ENCODE peak calls at places on chromosomes 16 and 17, in five cellular contexts. T, X, R, J and O are unnamed samples.

GRCh38 chr17:28139822-28140221 is 97.3 kb downstream of the NLK start:
- DNase-seq in T (no peak), X (no peak), R (no peak), J (no peak), O (no peak)

GRCh38 chr16:29810699-29811169 is 1.3 kb upstream of the PRRT2 start:
- DNase-seq in T (peak; percentile 51), X (no peak), R (no peak), J (no peak), O (no peak)

GRCh38 chr17:80649672-80650338 is 105.2 kb downstream of the RPTOR start:
- DNase-seq in T (peak; percentile 85), X (peak; percentile 81), R (no peak), J (peak; percentile 85), O (peak; percentile 45)

GRCh38 chr16:53893731-53894435 is 189.9 kb downstream of the FTO start:
- DNase-seq in T (no peak), X (no peak), R (no peak), J (no peak), O (no peak)

GRCh38 chr17:3551189-3551588 is 6.4 kb downstream of the TRPV3 start:
- DNase-seq in T (peak; percentile 57), X (no peak), R (no peak), J (no peak), O (no peak)

GRCh38 chr16:88504489-88505404 is 51.7 kb downstream of the ZFPM1 start:
- DNase-seq in T (no peak), X (no peak), R (no peak), J (no peak), O (no peak)

GRCh38 chr16:89476811-89477261 is 13.5 kb downstream of the ANKRD11 start:
- DNase-seq in T (no peak), X (no peak), R (peak; percentile 62), J (no peak), O (peak; percentile 67)

GRCh38 chr16:9256196-9256595 is 164.8 kb downstream of the HAPSTR1 start:
- DNase-seq in T (peak; percentile 85), X (no peak), R (no peak), J (no peak), O (peak; percentile 47)

GRCh38 chr17:79645022-79645776 is 34.3 kb upstream of the RBFOX3 start:
- DNase-seq in T (peak; percentile 24), X (peak; percentile 37), R (no peak), J (no peak), O (no peak)

GRCh38 chr17:10337976-10338375 is 34.8 kb downstream of the MYH13 start:
- DNase-seq in T (no peak), X (no peak), R (no peak), J (no peak), O (no peak)

GRCh38 chr17:13016881-13017622 is 775 bp downstream of the ELAC2 start:
- DNase-seq in T (peak; percentile 9), X (no peak), R (no peak), J (no peak), O (no peak)

GRCh38 chr17:66975614-66976378 is 11.3 kb downstream of the CACNG4 start:
- DNase-seq in T (peak; percentile 80), X (no peak), R (no peak), J (no peak), O (peak; percentile 47)

GRCh38 chr17:76732734-76733617 is 4.2 kb downstream of the SRSF2 start:
- DNase-seq in T (no peak), X (no peak), R (no peak), J (no peak), O (no peak)

GRCh38 chr17:72479113-72479512 is 358.3 kb downstream of the SOX9 start:
- DNase-seq in T (no peak), X (no peak), R (no peak), J (no peak), O (peak; percentile 27)

GRCh38 chr17:51765558-51766145 is 392.9 kb downstream of the CA10 start:
- DNase-seq in T (no peak), X (no peak), R (no peak), J (no peak), O (no peak)

GRCh38 chr17:50298018-50298417 is 23.8 kb downstream of the TMEM92 start:
- DNase-seq in T (no peak), X (no peak), R (no peak), J (no peak), O (no peak)

GRCh38 chr17:3845361-3845753 is 689 bp downstream of the NCBP3 start:
- DNase-seq in T (no peak), X (no peak), R (no peak), J (no peak), O (peak; percentile 66)

GRCh38 chr17:31695456-31696090 is 163.5 kb downstream of the COPRS start:
- DNase-seq in T (no peak), X (peak; percentile 69), R (no peak), J (no peak), O (no peak)

GRCh38 chr16:74521691-74522090 is 85.2 kb downstream of the GLG1 start:
- DNase-seq in T (no peak), X (no peak), R (no peak), J (peak; percentile 6), O (no peak)

GRCh38 chr16:87762071-87762571 is 3.7 kb downstream of the KLHDC4 start:
- DNase-seq in T (no peak), X (no peak), R (no peak), J (no peak), O (no peak)

GRCh38 chr17:74592087-74592990 is at the start of gene CD300LD:
- DNase-seq in T (no peak), X (no peak), R (no peak), J (no peak), O (no peak)

GRCh38 chr17:40317880-40318834 is 9.2 kb downstream of the RARA start:
- DNase-seq in T (peak; percentile 98), X (peak; percentile 99), R (peak; percentile 79), J (peak; percentile 96), O (peak; percentile 98)

GRCh38 chr17:29449865-29450671 is 59.9 kb downstream of the TAOK1 start:
- DNase-seq in T (no peak), X (no peak), R (no peak), J (no peak), O (no peak)

GRCh38 chr17:16178836-16179235 is 36.5 kb downstream of the NCOR1 start:
- DNase-seq in T (no peak), X (no peak), R (no peak), J (no peak), O (no peak)

DNA sequence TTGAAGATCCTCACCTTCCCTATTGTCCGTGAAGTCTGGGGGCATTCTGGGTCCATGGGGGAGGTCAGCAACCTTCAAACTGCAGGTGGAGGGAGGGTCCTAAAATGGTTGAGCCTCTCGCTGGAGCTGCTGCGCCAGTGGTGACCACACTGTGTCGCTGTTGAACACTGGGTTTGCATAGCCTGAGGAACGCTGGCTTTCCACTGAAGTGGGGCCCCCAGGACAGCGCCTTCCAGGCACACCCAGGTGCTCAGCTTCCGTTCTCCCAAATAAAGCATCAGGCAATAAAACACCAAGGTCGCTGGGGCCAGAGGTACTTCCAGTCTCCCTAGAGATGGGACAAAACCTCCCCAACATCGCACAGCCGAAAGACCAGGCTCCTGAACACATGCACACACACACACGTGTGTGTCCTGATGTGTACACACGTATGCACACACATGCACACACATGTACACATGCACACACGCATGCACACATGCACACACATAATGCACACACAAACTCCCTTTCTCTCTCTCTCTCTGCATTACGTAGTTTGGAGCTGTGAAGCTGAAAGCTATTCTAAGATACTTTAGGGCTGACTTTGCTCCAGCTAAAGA is 120.6 kb downstream of the IRF8 start:
- DNase-seq in T (peak; percentile 66), X (no peak), R (no peak), J (no peak), O (no peak)
- TF ChIP-seq CTCF in T (peak; percentile 78), X (no peak), R (peak; percentile 30), J (no peak), O (no peak)

DNA sequence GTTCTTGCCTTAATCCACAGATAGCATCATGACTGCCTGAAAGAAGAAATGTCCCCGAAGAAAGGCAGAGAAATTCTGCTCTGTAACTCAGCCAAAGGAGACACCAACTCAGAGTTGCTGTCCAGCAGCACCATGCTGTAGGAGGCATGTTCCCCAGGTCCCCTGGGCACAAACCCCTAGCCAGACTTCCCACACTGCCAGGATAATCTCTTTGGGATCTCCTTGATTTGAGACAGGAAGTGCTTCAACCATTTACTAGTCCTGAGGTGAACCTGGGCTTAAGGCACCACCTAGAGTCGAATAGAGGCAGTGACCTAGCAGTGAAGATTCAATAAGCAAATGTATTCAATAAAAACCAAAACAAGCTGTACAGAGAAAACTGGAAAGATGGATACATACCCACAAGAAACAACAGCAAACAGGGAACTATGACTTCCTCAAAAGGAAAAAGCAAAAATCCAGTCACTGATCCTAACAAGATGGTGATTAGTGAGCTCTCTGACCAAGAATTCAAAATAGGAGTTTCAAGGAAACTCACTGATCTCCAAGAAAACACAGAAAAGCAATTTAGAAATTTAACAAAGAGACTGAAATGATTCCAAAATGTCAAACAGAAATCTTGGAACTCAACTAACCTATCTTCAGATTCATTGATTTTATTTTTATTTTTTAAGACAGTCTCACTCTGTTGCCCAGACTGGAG is 5.7 kb downstream of the OR4D2 start:
- DNase-seq in T (peak; percentile 85), X (no peak), R (peak; percentile 3), J (no peak), O (peak; percentile 58)
- TF ChIP-seq CTCF in T (peak; percentile 78), X (no peak), R (peak; percentile 56), J (peak; percentile 38), O (peak; percentile 23)

GRCh38 chr16:10929853-10930754 is 12.2 kb downstream of the DEXI start:
- DNase-seq in T (no peak), X (no peak), R (no peak), J (no peak), O (no peak)

GRCh38 chr16:10931133-10931532 is 11.1 kb downstream of the DEXI start:
- DNase-seq in T (no peak), X (no peak), R (no peak), J (no peak), O (no peak)

GRCh38 chr16:10932959-10933710 is 9.1 kb downstream of the DEXI start:
- DNase-seq in T (no peak), X (no peak), R (no peak), J (no peak), O (no peak)

GRCh38 chr16:10931977-10932632 is 10.2 kb downstream of the DEXI start:
- DNase-seq in T (no peak), X (no peak), R (no peak), J (no peak), O (no peak)

GRCh38 chr16:10930755-10931093 is 11.5 kb downstream of the DEXI start:
- DNase-seq in T (no peak), X (no peak), R (no peak), J (no peak), O (no peak)
- TF ChIP-seq CTCF in T (peak; percentile 31), X (no peak), R (peak; percentile 24), J (no peak), O (no peak)

GRCh38 chr17:57051886-57052342 is 33.1 kb upstream of the AKAP1 start:
- DNase-seq in T (no peak), X (no peak), R (no peak), J (no peak), O (no peak)

GRCh38 chr17:57048096-57048495 is 37.0 kb upstream of the AKAP1 start:
- DNase-seq in T (no peak), X (no peak), R (no peak), J (no peak), O (no peak)

GRCh38 chr17:57044976-57045867 is 39.8 kb upstream of the AKAP1 start:
- DNase-seq in T (no peak), X (no peak), R (no peak), J (no peak), O (peak; percentile 61)

GRCh38 chr17:57045868-57046671 is 39.0 kb upstream of the AKAP1 start:
- DNase-seq in T (peak; percentile 68), X (peak; percentile 65), R (no peak), J (no peak), O (peak; percentile 79)

GRCh38 chr17:57050303-57050702 is 34.7 kb upstream of the AKAP1 start:
- DNase-seq in T (no peak), X (no peak), R (no peak), J (no peak), O (no peak)
- TF ChIP-seq CTCF in T (peak; percentile 39), X (no peak), R (no peak), J (no peak), O (no peak)

GRCh38 chr17:60354223-60354622 is 37.7 kb downstream of the USP32 start:
- DNase-seq in T (no peak), X (no peak), R (no peak), J (no peak), O (no peak)
- TF ChIP-seq CTCF in T (no peak), X (no peak), R (no peak), J (no peak), O (no peak)